ENCODE peak calls at places on chromosomes 5 and 9, in eight cellular contexts. N, Y, Q, G, O, F, P and D are unnamed samples.

GRCh38 chr9:136438909-136439549 is 616 bp downstream of the INPP5E start:
- DNase-seq in N (peak; percentile 40), Q (peak; percentile 66), G (no peak), F (no peak), Y (peak; percentile 44), O (peak; percentile 56), P (no peak), D (peak; percentile 69)

GRCh38 chr5:7629559-7629958 is 221.4 kb downstream of the CFAP90 start:
- DNase-seq in N (no peak), O (no peak), Q (no peak), P (no peak), F (no peak), Y (no peak), G (no peak), D (no peak)

GRCh38 chr9:4048441-4048840 is 251.4 kb downstream of the GLIS3 start:
- DNase-seq in N (no peak), Q (peak; percentile 62), Y (no peak), P (no peak), G (no peak), F (no peak), O (no peak), D (no peak)

GRCh38 chr9:114002271-114002985 is 75.7 kb downstream of the AMBP start:
- DNase-seq in O (no peak), P (no peak), F (peak; percentile 16), Q (no peak), Y (peak; percentile 1), G (no peak), N (no peak), D (peak; percentile 7)

GRCh38 chr5:179275941-179276837 is 69.1 kb downstream of the ADAMTS2 start:
- DNase-seq in O (no peak), F (peak; percentile 44), Q (peak; percentile 38), Y (no peak), N (no peak), P (peak; percentile 76), G (peak; percentile 83), D (no peak)

GRCh38 chr5:132301341-132302274 is 7.4 kb downstream of the SLC22A4 start:
- DNase-seq in P (no peak), Q (no peak), F (peak; percentile 46), G (no peak), Y (no peak), N (no peak), O (no peak), D (no peak)

GRCh38 chr5:155085282-155085990 is 71.9 kb downstream of the KIF4B start:
- DNase-seq in Q (no peak), Y (no peak), N (no peak), P (no peak), F (no peak), O (no peak), G (no peak), D (no peak)

GRCh38 chr9:4686112-4686511 is 6.7 kb downstream of the CDC37L1 start:
- DNase-seq in Y (no peak), P (no peak), G (no peak), Q (no peak), N (no peak), F (no peak), O (no peak), D (no peak)

GRCh38 chr9:7298123-7298522 is 501.5 kb downstream of the DMAC1 start:
- DNase-seq in G (no peak), O (no peak), Q (peak; percentile 33), F (no peak), Y (no peak), N (no peak), P (no peak), D (no peak)

GRCh38 chr9:98538203-98538602 is 170.5 kb downstream of the GABBR2 start:
- DNase-seq in N (no peak), O (no peak), F (no peak), Y (no peak), Q (no peak), G (no peak), P (no peak), D (no peak)

GRCh38 chr9:125942111-125942510 is 194.9 kb downstream of the PBX3 start:
- DNase-seq in Q (no peak), N (no peak), O (no peak), Y (no peak), P (no peak), F (no peak), G (no peak), D (no peak)

GRCh38 chr5:43075319-43076293 is 35.5 kb upstream of the ANXA2R start:
- DNase-seq in P (peak; percentile 50), G (no peak), O (no peak), Q (peak; percentile 48), F (no peak), Y (no peak), N (no peak), D (no peak)

GRCh38 chr5:144549580-144549979 is 378.9 kb downstream of the KCTD16 start:
- DNase-seq in N (no peak), G (no peak), Q (no peak), F (no peak), Y (no peak), P (no peak), O (no peak), D (no peak)

GRCh38 chr9:33447404-33448158 is at the start of gene AQP3:
- DNase-seq in P (peak; percentile 66), O (peak; percentile 82), Y (peak; percentile 69), Q (peak; percentile 97), G (no peak), N (peak; percentile 71), F (peak; percentile 79), D (peak; percentile 37)

GRCh38 chr9:109253637-109254284 is 67.1 kb downstream of the EPB41L4B start:
- DNase-seq in P (no peak), F (peak; percentile 66), Y (no peak), O (no peak), G (peak; percentile 50), N (no peak), Q (no peak), D (no peak)
- TF ChIP-seq CTCF in P (no peak), F (no peak), Y (no peak), O (no peak), G (no peak), N (no peak), Q (no peak), D (no peak)

DNA sequence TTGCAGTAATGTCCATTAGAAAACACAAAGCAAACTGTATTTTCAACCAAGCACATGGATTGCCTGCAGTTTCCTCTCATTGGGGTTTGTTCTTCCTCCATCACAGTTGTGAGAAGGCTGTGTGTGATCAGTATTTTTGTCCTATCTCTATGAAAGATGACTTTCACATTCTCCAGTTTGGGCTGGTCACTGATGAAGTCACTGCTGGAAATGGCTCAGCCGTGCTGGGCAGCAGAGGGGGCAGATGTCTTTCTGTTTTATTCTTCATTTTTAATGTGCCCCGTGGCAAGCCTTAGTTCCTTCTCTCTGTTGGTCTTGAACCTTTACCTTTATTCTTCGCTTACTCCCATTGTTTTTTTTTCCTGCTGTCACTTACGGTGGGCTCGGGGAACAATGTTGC is 289.0 kb upstream of the MPDZ start:
- DNase-seq in N (no peak), Y (peak; percentile 12), F (no peak), O (no peak), G (no peak), P (no peak), Q (no peak), D (no peak)
- TF ChIP-seq CTCF in N (no peak), Y (no peak), F (no peak), O (no peak), G (peak; percentile 14), P (no peak), Q (no peak), D (no peak)

DNA sequence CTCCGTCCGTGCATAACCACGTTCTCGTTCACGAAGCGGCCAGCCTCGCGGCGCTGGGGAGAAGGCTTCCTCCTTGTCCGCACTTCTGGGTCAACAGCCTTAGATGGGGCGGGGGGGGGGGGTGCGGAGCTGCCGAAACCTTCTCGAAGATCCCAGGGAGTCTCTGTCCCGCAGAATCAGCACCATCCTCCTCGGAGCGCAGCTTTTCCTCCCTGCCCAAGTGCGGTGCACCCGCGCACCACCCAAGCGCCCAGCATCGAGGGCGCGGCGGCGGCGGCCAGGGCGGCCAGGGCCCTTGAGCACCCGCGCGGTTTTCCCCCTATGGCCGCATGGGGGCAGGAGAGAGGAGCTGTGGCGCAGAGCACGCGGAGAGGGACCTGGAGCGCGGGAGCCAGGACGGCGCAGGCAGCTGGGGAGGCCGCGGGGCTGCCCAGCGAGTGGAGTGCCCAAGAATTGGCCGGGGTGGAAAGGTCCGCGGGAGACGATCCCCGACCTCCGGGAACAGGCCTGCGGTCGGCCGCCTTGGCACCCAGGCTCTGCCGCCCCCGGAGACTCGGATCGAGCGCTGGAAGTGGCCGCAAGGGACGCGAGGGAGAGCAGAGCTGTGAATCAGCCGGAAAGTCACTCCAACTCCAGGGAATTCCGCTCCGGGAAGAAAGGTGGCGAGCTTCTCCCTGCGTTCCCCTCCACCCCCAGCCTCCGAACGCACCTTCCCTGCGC is 43.1 kb downstream of the TMEM174 start:
- DNase-seq in G (no peak), F (peak; percentile 83), P (peak; percentile 66), N (peak; percentile 28), Y (peak; percentile 84), O (peak; percentile 88), Q (peak; percentile 65), D (no peak)
- TF ChIP-seq CTCF in G (peak; percentile 43), F (peak; percentile 78), P (peak; percentile 88), N (peak; percentile 71), Y (peak; percentile 90), O (peak; percentile 71), Q (peak; percentile 40), D (no peak)

GRCh38 chr5:114362197-114362976 is 517 bp downstream of the KCNN2 start:
- DNase-seq in Q (no peak), O (peak; percentile 64), P (peak; percentile 16), Y (peak; percentile 55), N (no peak), G (no peak), F (no peak), D (no peak)

GRCh38 chr5:114362977-114363721 is 1.3 kb downstream of the KCNN2 start:
- DNase-seq in Q (no peak), F (no peak), O (peak; percentile 21), Y (peak; percentile 30), G (no peak), P (no peak), N (no peak), D (no peak)

GRCh38 chr5:114361724-114362196 is at the start of gene KCNN2:
- DNase-seq in P (peak; percentile 83), N (no peak), F (peak; percentile 74), Q (no peak), Y (peak; percentile 86), O (peak; percentile 77), G (peak; percentile 59), D (no peak)

GRCh38 chr5:114360362-114360761 is 1.5 kb upstream of the KCNN2 start:
- DNase-seq in Y (no peak), N (no peak), P (no peak), G (no peak), Q (no peak), O (no peak), F (no peak), D (no peak)

DNA sequence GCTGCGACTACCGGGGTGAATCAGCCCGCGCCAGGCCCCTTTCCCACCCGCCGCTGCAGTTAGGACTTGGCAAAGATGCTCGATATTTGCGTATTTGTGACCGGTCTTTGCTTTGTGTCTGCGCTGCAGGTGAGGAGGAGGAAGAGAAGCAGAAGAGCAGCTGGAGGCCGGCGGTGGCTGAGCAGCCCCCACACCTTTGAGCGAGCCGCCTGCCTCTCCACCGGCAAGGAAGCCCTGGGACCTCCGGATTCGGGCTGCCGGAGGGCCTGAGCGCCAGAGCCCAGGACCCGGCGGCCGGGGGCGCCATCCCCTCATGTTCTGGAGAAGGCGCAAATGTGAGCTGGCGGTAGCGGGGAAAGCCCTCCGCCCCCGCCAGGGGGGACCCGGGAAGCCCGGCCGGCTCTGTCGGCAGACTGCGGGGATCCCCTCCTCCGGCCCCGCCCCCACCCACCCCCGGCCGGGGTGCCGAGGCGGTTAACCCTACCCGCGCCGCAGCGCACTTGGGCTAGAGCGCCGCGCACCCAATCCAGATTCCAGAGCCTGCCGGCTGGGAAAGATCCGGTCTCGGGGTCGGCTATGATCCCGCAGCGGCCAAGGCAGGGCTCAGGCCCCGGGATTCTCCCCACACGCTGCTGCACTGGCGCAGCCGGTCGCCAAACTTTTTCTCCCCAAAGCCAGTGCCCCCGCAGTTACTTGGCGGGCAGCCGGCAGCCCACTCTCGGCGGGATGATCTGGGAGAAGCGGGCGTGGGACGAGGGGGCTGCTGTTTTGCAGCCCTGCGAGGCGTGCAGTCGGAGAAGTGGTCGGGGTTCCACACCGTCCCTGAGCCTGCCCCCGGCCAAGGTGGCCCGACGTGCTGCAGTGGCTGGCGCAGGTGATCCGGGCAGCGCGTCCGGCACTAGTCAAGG is 800 bp upstream of the KCNN2 start:
- DNase-seq in Y (peak; percentile 78), N (no peak), F (no peak), G (no peak), O (peak; percentile 77), Q (no peak), P (peak; percentile 22), D (no peak)
- TF ChIP-seq CTCF in Y (peak; percentile 24), N (no peak), F (no peak), G (no peak), O (peak; percentile 38), Q (no peak), P (peak; percentile 50), D (no peak)